ENCODE peak calls at places on chromosomes 3 and 15, in four cellular contexts. J is brain microvascular endothelial cell, A is foreskin fibroblast, H is fibroblast of mammary gland. T is an unnamed sample.

GRCh38 chr3:160134454-160134853 is 90.8 kb upstream of the C3orf80 start:
- DNase-seq in A (no peak), J (no peak), H (no peak), T (no peak)

GRCh38 chr3:138078901-138079344 is 36.5 kb downstream of the DZIP1L start:
- DNase-seq in A (peak), J (peak), H (peak), T (no peak)

GRCh38 chr3:134605506-134605905 is 45.3 kb downstream of the KY start:
- DNase-seq in A (no peak), H (no peak), J (no peak), T (no peak)

GRCh38 chr15:71440479-71441071 is 325.3 kb downstream of the THSD4 start:
- DNase-seq in H (peak), A (peak), J (no peak), T (peak)

GRCh38 chr15:31275331-31276262 is 51.0 kb upstream of the KLF13 start:
- DNase-seq in J (no peak), A (no peak), H (no peak), T (no peak)

GRCh38 chr3:172659246-172660002 is 51.4 kb downstream of the NCEH1 start:
- DNase-seq in J (no peak), H (peak), A (no peak), T (no peak)

GRCh38 chr3:134462236-134463059 is 23.3 kb downstream of the ANAPC13 start:
- DNase-seq in J (peak), H (peak), A (peak), T (no peak)

GRCh38 chr15:99249270-99249817 is at the start of gene TTC23:
- DNase-seq in H (peak), J (peak), A (peak), T (no peak)

GRCh38 chr3:187079090-187080022 is 59.9 kb downstream of the RPL39L start:
- DNase-seq in H (no peak), J (no peak), A (no peak), T (no peak)

GRCh38 chr3:83011471-83011870 is 1250.0 kb upstream of the GBE1 start:
- DNase-seq in J (peak), A (peak), H (peak), T (no peak)

GRCh38 chr3:127817331-127817821 is 4.9 kb downstream of the MGLL start:
- DNase-seq in H (peak), J (peak), A (peak), T (no peak)

GRCh38 chr3:97138914-97139541 is 324.6 kb downstream of the EPHA6 start:
- DNase-seq in H (peak), J (no peak), A (no peak), T (no peak)

GRCh38 chr3:63580151-63580550 is 72.3 kb upstream of the SNTN start:
- DNase-seq in J (no peak), H (no peak), A (no peak), T (no peak)

GRCh38 chr3:12455740-12456139 is 28.5 kb upstream of the TSEN2 start:
- DNase-seq in H (no peak), A (no peak), J (no peak), T (no peak)

GRCh38 chr3:65030847-65031463 is 343.2 kb upstream of the ADAMTS9 start:
- DNase-seq in J (peak), A (peak), H (peak), T (no peak)

GRCh38 chr3:47440131-47440530 is 35.6 kb downstream of the SCAP start:
- DNase-seq in J (no peak), A (peak), H (peak), T (no peak)

GRCh38 chr15:25901841-25902610 is 38.9 kb upstream of the ATP10A start:
- DNase-seq in J (no peak), A (no peak), H (no peak), T (no peak)

GRCh38 chr3:172673210-172673679 is 37.6 kb downstream of the NCEH1 start:
- DNase-seq in A (peak), J (peak), H (peak), T (peak)

GRCh38 chr15:43299411-43299810 is 31.0 kb downstream of the LCMT2 start:
- DNase-seq in H (no peak), A (no peak), J (no peak), T (no peak)

GRCh38 chr3:195735036-195735695 is 14.4 kb downstream of the MUC20 start:
- DNase-seq in H (no peak), A (no peak), J (no peak), T (no peak)

GRCh38 chr15:64894395-64895056 is 17.2 kb upstream of the ANKDD1A start:
- DNase-seq in J (no peak), H (no peak), A (no peak), T (peak)

GRCh38 chr3:11995061-11995460 is 9.1 kb upstream of the SYN2 start:
- DNase-seq in J (no peak), A (no peak), H (no peak), T (no peak)

GRCh38 chr3:17478673-17479072 is 263.8 kb downstream of the TBC1D5 start:
- DNase-seq in A (peak), H (peak), J (peak), T (no peak)

GRCh38 chr3:113736548-113737089 is 9.4 kb downstream of the NAA50 start:
- DNase-seq in A (peak), H (peak), J (peak), T (peak)

GRCh38 chr3:156725706-156726105 is 51.3 kb downstream of the TIPARP start:
- DNase-seq in H (no peak), A (no peak), J (no peak), T (no peak)

GRCh38 chr15:69390575-69390974 is 23.6 kb upstream of the KIF23 start:
- DNase-seq in H (peak), A (peak), J (peak), T (no peak)

GRCh38 chr15:60548101-60548500 is 69.2 kb upstream of the ICE2 start:
- DNase-seq in A (no peak), J (no peak), H (no peak), T (no peak)

GRCh38 chr3:195124378-195124985 is 146.5 kb downstream of the XXYLT1 start:
- DNase-seq in J (no peak), H (no peak), A (no peak), T (no peak)

GRCh38 chr15:41633609-41634008 is 26.6 kb upstream of the MGA start:
- DNase-seq in J (no peak), A (no peak), H (no peak), T (no peak)

GRCh38 chr3:71072288-71072687 is 511.2 kb downstream of the FOXP1 start:
- DNase-seq in J (no peak), H (peak), A (peak), T (no peak)

GRCh38 chr3:194738254-194739093 is 52.8 kb downstream of the FAM43A start:
- DNase-seq in H (peak), J (peak), A (peak), T (no peak)

GRCh38 chr3:34832865-34833508 is 806.3 kb upstream of the ARPP21 start:
- DNase-seq in J (no peak), A (no peak), H (no peak), T (no peak)

GRCh38 chr3:122101646-122102045 is 46.5 kb downstream of the CD86 start:
- DNase-seq in H (peak), A (peak), J (peak), T (peak)

GRCh38 chr15:78174398-78174797 is 25.2 kb downstream of the IDH3A start:
- DNase-seq in H (no peak), J (no peak), A (no peak), T (no peak)